ENCODE peak calls at places on chromosome X, in ten cellular contexts. C is left ventricle myocardium inferior; A is heart left ventricle; X is breast epithelium; N is lower lobe of right lung; F is fibroblast of the aortic adventitia; P is astrocyte of the spinal cord; R is lower leg skin; D is CD4-positive, CD25-positive, alpha-beta regulatory T cell; Z is cardiac muscle cell. Q is an unnamed sample.

GRCh38 chrX:135520022-135520552 is 373 bp upstream of the INTS6L start:
- DNase-seq in C (no peak), A (no peak), X (no peak), N (no peak), F (peak), P (no peak), R (no peak), D (no peak), Z (peak), Q (peak)

GRCh38 chrX:99939883-99940232 is 470.2 kb downstream of the PCDH19 start:
- DNase-seq in C (no peak), A (no peak), X (no peak), N (no peak), F (no peak), P (no peak), R (no peak), D (no peak), Z (no peak), Q (no peak)

GRCh38 chrX:134990475-134991473 is at the start of gene SMIM10:
- DNase-seq in C (peak), A (peak), X (peak), N (peak), F (peak), P (peak), R (peak), D (no peak), Z (peak), Q (peak)

GRCh38 chrX:40470830-40471429 is 109.8 kb upstream of the ATP6AP2 start:
- DNase-seq in C (no peak), A (no peak), X (no peak), N (no peak), F (no peak), P (no peak), R (no peak), D (no peak), Z (no peak), Q (peak)

GRCh38 chrX:7133036-7133412 is 14.5 kb upstream of the STS start:
- DNase-seq in C (peak), A (peak), X (no peak), N (no peak), F (peak), P (peak), R (no peak), D (no peak), Z (peak), Q (peak)

GRCh38 chrX:40821780-40822179 is 86.4 kb upstream of the MED14 start:
- DNase-seq in C (no peak), A (no peak), X (no peak), N (no peak), F (no peak), P (no peak), R (no peak), D (no peak), Z (no peak), Q (no peak)

GRCh38 chrX:95764972-95765451 is 919.6 kb upstream of the DIAPH2 start:
- DNase-seq in C (no peak), A (no peak), X (no peak), N (no peak), F (peak), P (peak), R (peak), D (no peak), Z (peak), Q (peak)

GRCh38 chrX:150731795-150732194 is 38.6 kb downstream of the MTMR1 start:
- DNase-seq in C (no peak), A (peak), X (no peak), N (no peak), F (peak), P (peak), R (peak), D (no peak), Z (no peak), Q (peak)

GRCh38 chrX:49844622-49845021 is 15.5 kb downstream of the PAGE4 start:
- DNase-seq in C (no peak), A (no peak), X (no peak), N (no peak), F (no peak), P (no peak), R (no peak), D (no peak), Z (no peak), Q (no peak)

GRCh38 chrX:276588-277171 is 4.5 kb upstream of the PLCXD1 start:
- DNase-seq in C (no peak), A (no peak), X (peak), N (peak), F (peak), P (no peak), R (no peak), D (no peak), Z (no peak), Q (peak)

GRCh38 chrX:115989686-115990085 is 180.9 kb upstream of the AGTR2 start:
- DNase-seq in C (no peak), A (no peak), X (no peak), N (no peak), F (no peak), P (no peak), R (no peak), D (no peak), Z (no peak), Q (no peak)

GRCh38 chrX:18194688-18195087 is 26.0 kb downstream of the BEND2 start:
- DNase-seq in C (no peak), A (no peak), X (no peak), N (no peak), F (no peak), P (no peak), R (no peak), D (no peak), Z (no peak), Q (no peak)

GRCh38 chrX:72046447-72046846 is 85.3 kb downstream of the RTL5 start:
- DNase-seq in C (no peak), A (no peak), X (no peak), N (no peak), F (no peak), P (no peak), R (no peak), D (no peak), Z (no peak), Q (no peak)

GRCh38 chrX:15854080-15854655 is 445 bp downstream of the AP1S2 start:
- DNase-seq in C (peak), A (peak), X (peak), N (peak), F (peak), P (no peak), R (peak), D (no peak), Z (peak), Q (no peak)

GRCh38 chrX:64190136-64190740 is 15.3 kb downstream of the AMER1 start:
- DNase-seq in C (no peak), A (no peak), X (no peak), N (no peak), F (no peak), P (no peak), R (no peak), D (no peak), Z (no peak), Q (no peak)

GRCh38 chrX:55450259-55450658 is 1.7 kb upstream of the MAGEH1 start:
- DNase-seq in C (no peak), A (no peak), X (no peak), N (no peak), F (peak), P (no peak), R (no peak), D (no peak), Z (peak), Q (peak)

GRCh38 chrX:150774798-150775568 is 81.8 kb downstream of the MTMR1 start:
- DNase-seq in C (no peak), A (no peak), X (no peak), N (no peak), F (no peak), P (no peak), R (no peak), D (no peak), Z (no peak), Q (no peak)

GRCh38 chrX:110795645-110796510 is at the start of gene CHRDL1:
- DNase-seq in C (peak), A (no peak), X (no peak), N (peak), F (no peak), P (peak), R (no peak), D (no peak), Z (peak), Q (no peak)

GRCh38 chrX:108298165-108298602 is 140.0 kb downstream of the COL4A6 start:
- DNase-seq in C (no peak), A (no peak), X (no peak), N (no peak), F (no peak), P (no peak), R (no peak), D (no peak), Z (no peak), Q (no peak)

GRCh38 chrX:25022499-25023325 is 6.9 kb upstream of the ARX start:
- DNase-seq in C (no peak), A (no peak), X (no peak), N (no peak), F (no peak), P (no peak), R (no peak), D (no peak), Z (no peak), Q (no peak)

GRCh38 chrX:32016195-32016594 is 944.4 kb upstream of the FTHL17 start:
- DNase-seq in C (no peak), A (no peak), X (no peak), N (no peak), F (no peak), P (no peak), R (no peak), D (no peak), Z (no peak), Q (no peak)

GRCh38 chrX:94053575-94053974 is 379.6 kb downstream of the FAM133A start:
- DNase-seq in C (no peak), A (no peak), X (no peak), N (no peak), F (no peak), P (no peak), R (no peak), D (no peak), Z (no peak), Q (no peak)

GRCh38 chrX:20522420-20522819 is 255.7 kb upstream of the RPS6KA3 start:
- DNase-seq in C (no peak), A (no peak), X (no peak), N (no peak), F (no peak), P (no peak), R (no peak), D (no peak), Z (no peak), Q (no peak)

GRCh38 chrX:80648023-80648422 is 161.7 kb downstream of the BRWD3 start:
- DNase-seq in C (no peak), A (no peak), X (no peak), N (no peak), F (peak), P (peak), R (no peak), D (no peak), Z (peak), Q (peak)

GRCh38 chrX:140661657-140662056 is 47.9 kb upstream of the LINC00632 start:
- DNase-seq in C (no peak), A (no peak), X (no peak), N (no peak), F (peak), P (peak), R (no peak), D (no peak), Z (no peak), Q (peak)

GRCh38 chrX:155334486-155335316 is at the start of gene CLIC2:
- DNase-seq in C (peak), A (peak), X (no peak), N (peak), F (peak), P (peak), R (peak), D (no peak), Z (no peak), Q (peak)

GRCh38 chrX:104376937-104377336 is 122.2 kb upstream of the ESX1 start:
- DNase-seq in C (no peak), A (no peak), X (no peak), N (no peak), F (no peak), P (no peak), R (no peak), D (no peak), Z (no peak), Q (no peak)

GRCh38 chrX:103536071-103536470 is 16.8 kb upstream of the RAB40A start:
- DNase-seq in C (no peak), A (no peak), X (no peak), N (no peak), F (no peak), P (peak), R (no peak), D (no peak), Z (no peak), Q (peak)

GRCh38 chrX:14362731-14363130 is 166.6 kb upstream of the GLRA2 start:
- DNase-seq in C (no peak), A (no peak), X (no peak), N (no peak), F (peak), P (peak), R (no peak), D (no peak), Z (no peak), Q (peak)

GRCh38 chrX:45801554-45801953 is 600.9 kb upstream of the DIPK2B start:
- DNase-seq in C (no peak), A (no peak), X (no peak), N (no peak), F (peak), P (peak), R (no peak), D (peak), Z (peak), Q (peak)
- H3K4me3 ChIP-seq in C (no peak), A (no peak), X (no peak), N (no peak), F (no peak), P (no peak), R (no peak), D (peak), Z (no peak), Q (peak)

GRCh38 chrX:53440101-53440500 is 5.9 kb upstream of the HSD17B10 start:
- DNase-seq in C (no peak), A (no peak), X (no peak), N (no peak), F (no peak), P (no peak), R (no peak), D (no peak), Z (no peak), Q (no peak)
- H3K4me3 ChIP-seq in C (peak), A (no peak), X (peak), N (no peak), F (no peak), P (no peak), R (no peak), D (no peak), Z (no peak), Q (no peak)

GRCh38 chrX:137563681-137564651 is 2.0 kb upstream of the ZIC3 start:
- DNase-seq in C (no peak), A (no peak), X (no peak), N (no peak), F (no peak), P (peak), R (no peak), D (no peak), Z (no peak), Q (peak)

GRCh38 chrX:137567474-137568232 is 1.7 kb downstream of the ZIC3 start:
- DNase-seq in C (no peak), A (no peak), X (no peak), N (no peak), F (no peak), P (peak), R (no peak), D (no peak), Z (no peak), Q (no peak)

GRCh38 chrX:137566746-137567473 is 983 bp downstream of the ZIC3 start:
- DNase-seq in C (no peak), A (no peak), X (no peak), N (no peak), F (no peak), P (peak), R (no peak), D (no peak), Z (peak), Q (peak)

GRCh38 chrX:137565318-137565904 is 516 bp upstream of the ZIC3 start:
- DNase-seq in C (no peak), A (no peak), X (no peak), N (no peak), F (no peak), P (no peak), R (no peak), D (no peak), Z (peak), Q (no peak)

GRCh38 chrX:137565921-137566745 is at the start of gene ZIC3:
- DNase-seq in C (peak), A (peak), X (no peak), N (peak), F (peak), P (peak), R (peak), D (no peak), Z (peak), Q (peak)
- H3K4me3 ChIP-seq in C (peak), A (peak), X (peak), N (peak), F (peak), P (peak), R (peak), D (no peak), Z (peak), Q (peak)

GRCh38 chrX:68648960-68649359 is 1.5 kb downstream of the STARD8 start:
- DNase-seq in C (no peak), A (no peak), X (no peak), N (no peak), F (peak), P (no peak), R (no peak), D (no peak), Z (peak), Q (no peak)
- H3K4me3 ChIP-seq in C (peak), A (no peak), X (no peak), N (no peak), F (no peak), P (no peak), R (no peak), D (no peak), Z (no peak), Q (no peak)

Q was measured in choroid plexus epithelial cell.